ENCODE peak calls at places on chromosomes 6 and 20, in nine cellular contexts. I is stimulated activated CD4-positive, alpha-beta T cell treated with anti-CD3 and anti-CD28 coated beads, Interleukin-2, amount 100 ng/mL, for 48 hours; G is stimulated activated CD8-positive, alpha-beta memory T cell treated with anti-CD3 and anti-CD28 coated beads, Interleukin-12 subunit alpha, Interleukin-12 subunit beta, amount 100 ng/mL, for 1 hour; D is left cardiac atrium; P is WTC11; J is RWPE1; T is NAMALWA; E is NCI-H69; Z is Jurkat, Clone E6-1. L is an unnamed sample.

GRCh38 chr6:39670519-39670918 is 54.7 kb downstream of the KIF6 start:
- DNase-seq in I (no peak), P (no peak), T (no peak), G (no peak), E (no peak), Z (no peak), D (no peak), J (no peak), L (no peak)

GRCh38 chr6:170522565-170523183 is 30.4 kb downstream of the PSMB1 start:
- DNase-seq in P (peak; percentile 62), E (peak; percentile 73), T (peak; percentile 35), Z (no peak), G (no peak), D (peak; percentile 28), I (no peak), J (no peak), L (no peak)

GRCh38 chr6:154931741-154932424 is 63.2 kb upstream of the TIAM2 start:
- DNase-seq in J (no peak), Z (no peak), D (no peak), P (no peak), I (no peak), G (no peak), T (peak; percentile 23), E (no peak), L (no peak)

GRCh38 chr6:5135783-5136376 is 50.7 kb downstream of the PPP1R3G start:
- DNase-seq in T (peak; percentile 78), Z (peak; percentile 48), J (no peak), E (peak; percentile 67), G (peak; percentile 20), D (no peak), P (peak; percentile 63), I (peak; percentile 41), L (peak; percentile 7)

GRCh38 chr6:156848533-156848932 is 71.4 kb downstream of the ARID1B start:
- DNase-seq in J (no peak), P (no peak), G (no peak), I (no peak), E (peak; percentile 90), T (peak; percentile 52), Z (no peak), D (peak; percentile 78), L (no peak)

GRCh38 chr6:126170875-126171489 is 168.9 kb upstream of the CENPW start:
- DNase-seq in Z (peak; percentile 28), J (no peak), G (no peak), P (no peak), E (peak; percentile 83), D (no peak), T (peak; percentile 76), I (peak; percentile 11), L (no peak)

GRCh38 chr6:158416841-158417759 is 104.8 kb downstream of the TULP4 start:
- DNase-seq in J (no peak), P (no peak), Z (no peak), T (no peak), D (no peak), E (peak; percentile 62), I (no peak), G (no peak), L (no peak)

GRCh38 chr6:4559281-4559875 is 216.8 kb upstream of the CDYL start:
- DNase-seq in Z (no peak), E (no peak), P (no peak), J (no peak), T (no peak), G (no peak), D (no peak), I (no peak), L (no peak)

GRCh38 chr20:34062651-34063482 is 49.2 kb downstream of the EIF2S2 start:
- DNase-seq in G (no peak), D (no peak), T (no peak), P (no peak), I (no peak), E (no peak), J (no peak), Z (no peak), L (no peak)

GRCh38 chr20:49386848-49387605 is 95.4 kb downstream of the KCNB1 start:
- DNase-seq in G (no peak), P (no peak), Z (no peak), J (no peak), T (no peak), I (no peak), D (no peak), E (peak; percentile 87), L (no peak)